ENCODE peak calls at places on chromosome 22, in eight cellular contexts. U is breast epithelium, E is lower lobe of right lung, V is mammary epithelial cell, N is Peyer's patch, G is left ventricle myocardium inferior, Y is IMR-90, W is A673. R is an unnamed sample. For H3K4me1, the result is how much of the 10 kb centered on the place peaks cover.

GRCh38 chr22:35601743-35602633 is 15.1 kb downstream of the MB start:
- DNase-seq in N (no peak), W (no peak), U (no peak), G (no peak), V (peak), E (peak), Y (peak), R (no peak)

GRCh38 chr22:41589260-41589600 is 410 bp downstream of the PMM1 start:
- DNase-seq in U (no peak), V (peak), E (peak), W (peak), G (no peak), Y (no peak), N (peak), R (peak)

GRCh38 chr22:24089951-24090350 is 78.8 kb downstream of the CABIN1 start:
- DNase-seq in Y (no peak), E (no peak), V (no peak), G (no peak), U (no peak), W (no peak), N (no peak), R (no peak)

GRCh38 chr22:42743501-42743991 is 22.9 kb upstream of the A4GALT start:
- DNase-seq in V (no peak), U (no peak), N (no peak), W (peak), Y (no peak), G (peak), E (peak), R (peak)

GRCh38 chr22:23281406-23282088 is 101.2 kb downstream of the BCR start:
- DNase-seq in W (peak), G (peak), Y (peak), E (peak), U (peak), V (peak), N (peak), R (peak)

GRCh38 chr22:25472382-25472781 is 92.1 kb upstream of the GRK3 start:
- DNase-seq in W (no peak), N (no peak), G (no peak), Y (no peak), E (no peak), V (no peak), U (no peak), R (no peak)

GRCh38 chr22:20155330-20156041 is 4.6 kb upstream of the CCDC188 start:
- DNase-seq in E (peak), Y (no peak), G (peak), U (no peak), V (peak), N (no peak), W (peak), R (peak)

GRCh38 chr22:42645341-42645937 is 3.8 kb downstream of the CYB5R3 start:
- DNase-seq in G (peak), V (no peak), W (no peak), E (peak), N (no peak), Y (no peak), U (no peak), R (no peak)

GRCh38 chr22:48712558-48712957 is 1115.1 kb downstream of the BRD1 start:
- DNase-seq in E (no peak), G (peak), V (no peak), N (peak), W (no peak), Y (no peak), U (no peak), R (no peak)

GRCh38 chr22:49255154-49255553 is 572.5 kb downstream of the BRD1 start:
- DNase-seq in G (no peak), Y (no peak), E (no peak), V (no peak), U (peak), W (no peak), N (no peak), R (no peak)

GRCh38 chr22:25161017-25161915 is 38.4 kb upstream of the CRYBB3 start:
- DNase-seq in G (no peak), N (no peak), W (no peak), Y (no peak), U (no peak), V (no peak), E (no peak), R (no peak)

GRCh38 chr22:27802389-27803079 is 978 bp upstream of the MN1 start:
- DNase-seq in U (no peak), N (no peak), G (no peak), Y (no peak), W (no peak), E (no peak), V (no peak), R (no peak)

GRCh38 chr22:19654338-19654922 is 59.9 kb upstream of the SEPTIN5 start:
- DNase-seq in Y (no peak), V (no peak), U (peak), G (no peak), N (no peak), E (no peak), W (no peak), R (no peak)

GRCh38 chr22:49136816-49137180 is 690.9 kb downstream of the BRD1 start:
- DNase-seq in V (no peak), W (no peak), U (no peak), G (no peak), Y (no peak), E (no peak), N (no peak), R (no peak)

GRCh38 chr22:44963055-44963454 is 46.8 kb downstream of the PHF21B start:
- DNase-seq in G (no peak), W (no peak), E (no peak), N (no peak), Y (no peak), V (no peak), U (no peak), R (no peak)

GRCh38 chr22:40855960-40856512 is 403 bp downstream of the ST13 start:
- DNase-seq in N (peak), Y (peak), G (peak), W (peak), E (no peak), U (no peak), V (peak), R (peak)

GRCh38 chr22:42933783-42934144 is 76.7 kb upstream of the ARFGAP3 start:
- DNase-seq in W (no peak), E (no peak), Y (peak), V (peak), G (no peak), U (no peak), N (no peak), R (no peak)

GRCh38 chr22:23856721-23857605 is 712 bp upstream of the SLC2A11 start:
- DNase-seq in E (no peak), U (peak), W (peak), Y (peak), G (no peak), N (peak), V (peak), R (peak)

GRCh38 chr22:49021926-49022815 is 805.5 kb downstream of the BRD1 start:
- DNase-seq in G (peak), U (peak), W (no peak), V (no peak), Y (no peak), N (no peak), E (peak), R (no peak)

GRCh38 chr22:19412478-19412877 is 19.1 kb downstream of the HIRA start:
- DNase-seq in U (no peak), Y (no peak), N (no peak), W (no peak), E (no peak), G (no peak), V (no peak), R (no peak)

GRCh38 chr22:19432092-19432844 is at the start of gene MRPL40:
- DNase-seq in W (peak), V (peak), Y (peak), U (peak), N (peak), G (peak), E (peak), R (peak)

GRCh38 chr22:49488943-49489342 is 338.7 kb downstream of the BRD1 start:
- DNase-seq in N (no peak), E (no peak), U (no peak), G (no peak), W (no peak), Y (no peak), V (no peak), R (no peak)

GRCh38 chr22:37510046-37510445 is 9.2 kb downstream of the CARD10 start:
- DNase-seq in E (no peak), U (no peak), Y (no peak), N (peak), G (no peak), W (no peak), V (no peak), R (no peak)

GRCh38 chr22:37507731-37508130 is 11.5 kb downstream of the CARD10 start:
- DNase-seq in N (no peak), G (no peak), V (no peak), Y (no peak), W (no peak), U (no peak), E (no peak), R (no peak)

GRCh38 chr22:37505989-37506388 is 13.2 kb downstream of the CARD10 start:
- DNase-seq in G (no peak), Y (no peak), E (no peak), N (no peak), W (no peak), U (no peak), V (no peak), R (no peak)

GRCh38 chr22:37509026-37509886 is 10.0 kb downstream of the CARD10 start:
- DNase-seq in Y (no peak), N (peak), E (no peak), V (no peak), U (no peak), W (no peak), G (no peak), R (no peak)

GRCh38 chr22:37508431-37508963 is 10.7 kb downstream of the CARD10 start:
- DNase-seq in N (no peak), V (no peak), E (no peak), W (no peak), Y (no peak), G (peak), U (no peak), R (no peak)
- TF ChIP-seq CTCF in N (peak), V (no peak), E (peak), W (no peak), Y (no peak), G (peak), U (no peak), R (peak)

GRCh38 chr22:50546326-50547230 is 879 bp downstream of the KLHDC7B start:
- DNase-seq in N (no peak), Y (no peak), U (no peak), V (no peak), E (peak), G (no peak), W (no peak), R (no peak)
- H3K4me1 ChIP-seq in N (under half), Y (under half), U (under half), V (under half), E (under half), G (under half), W (under half), R (under half)

GRCh38 chr22:31995046-31995445 is 48.0 kb upstream of the SLC5A1 start:
- DNase-seq in Y (no peak), W (peak), N (no peak), E (no peak), V (no peak), U (no peak), G (no peak), R (no peak)
- TF ChIP-seq CTCF in Y (peak), W (peak), N (no peak), E (no peak), V (no peak), U (no peak), G (peak), R (no peak)

DNA sequence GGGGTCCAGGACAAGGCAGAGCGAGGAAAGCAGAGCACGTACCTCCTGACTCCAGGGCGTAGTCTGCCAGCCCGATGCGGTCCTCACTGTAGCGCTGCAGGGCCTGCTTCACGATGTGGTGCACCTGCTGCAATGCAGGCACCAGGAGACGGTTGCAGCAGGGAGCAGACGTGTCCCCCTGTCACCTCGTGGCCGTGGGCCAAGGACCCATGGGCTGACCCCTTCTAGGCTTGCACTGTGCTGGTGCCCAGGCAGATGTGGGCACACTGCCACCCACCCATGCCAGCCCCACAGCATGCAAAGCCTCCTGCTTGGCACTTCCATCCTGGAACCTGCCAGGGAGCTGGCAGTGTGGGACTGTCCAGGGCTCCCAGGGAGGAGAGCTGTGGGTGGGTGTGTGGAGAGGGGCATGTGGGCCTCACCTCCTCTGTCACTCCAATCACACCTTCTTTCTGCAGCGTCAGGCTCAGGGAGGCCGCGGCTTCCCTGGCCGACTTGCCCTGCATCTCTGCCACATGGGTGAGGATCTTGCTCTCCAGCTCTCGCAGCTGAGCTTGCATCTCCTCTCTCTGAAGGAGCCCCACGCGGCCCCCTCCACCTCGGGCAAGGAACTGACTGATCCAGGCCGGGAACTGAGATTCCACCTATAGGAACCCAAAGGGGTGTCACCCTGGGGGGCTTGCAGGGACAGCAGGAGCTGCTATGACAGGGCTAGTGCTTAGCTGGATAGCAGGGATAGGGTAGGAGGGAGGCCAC is 16.3 kb downstream of the SUN2 start:
- DNase-seq in W (no peak), U (no peak), Y (no peak), G (no peak), V (no peak), E (no peak), N (no peak), R (no peak)
- H3K4me1 ChIP-seq in W (under half), U (under half), Y (under half), G (under half), V (under half), E (under half), N (under half), R (under half)

GRCh38 chr22:46001046-46001425 is 24.1 kb upstream of the WNT7B start:
- DNase-seq in N (no peak), V (no peak), W (no peak), G (no peak), E (peak), Y (no peak), U (no peak), R (no peak)
- TF ChIP-seq CTCF in N (no peak), V (no peak), W (peak), G (no peak), E (no peak), Y (peak), U (no peak), R (no peak)

R was measured in colonic mucosa.